ENCODE peak calls at places on chromosomes 3 and 15, in four cellular contexts. One of them, this sample, is unnamed. For H3K4me1, the result is how much of the 10 kb centered on the place peaks cover.

GRCh38 chr15:54227569-54227968 is 249.3 kb downstream of the UNC13C start:
- DNase-seq in heart left ventricle: no peak
- DNase-seq in GM12878: no peak
- DNase-seq in left ventricle myocardium inferior: no peak
- DNase-seq in this sample: no peak

GRCh38 chr3:76871655-76872054 is 168.2 kb upstream of the ROBO2 start:
- DNase-seq in left ventricle myocardium inferior: no peak
- DNase-seq in GM12878: no peak
- DNase-seq in heart left ventricle: no peak
- DNase-seq in this sample: no peak

GRCh38 chr15:101534376-101534970 is 45.0 kb upstream of the PCSK6 start:
- DNase-seq in left ventricle myocardium inferior: no peak
- DNase-seq in GM12878: no peak
- DNase-seq in heart left ventricle: no peak
- DNase-seq in this sample: peak

GRCh38 chr3:73765878-73766564 is 141.3 kb upstream of the PDZRN3 start:
- DNase-seq in GM12878: no peak
- DNase-seq in heart left ventricle: no peak
- DNase-seq in left ventricle myocardium inferior: no peak
- DNase-seq in this sample: no peak

GRCh38 chr15:44427756-44428724 is 611 bp downstream of the CTDSPL2 start:
- DNase-seq in GM12878: no peak
- DNase-seq in heart left ventricle: no peak
- DNase-seq in left ventricle myocardium inferior: no peak
- DNase-seq in this sample: no peak

GRCh38 chr3:82087958-82088357 is 326.5 kb upstream of the GBE1 start:
- DNase-seq in heart left ventricle: no peak
- DNase-seq in left ventricle myocardium inferior: no peak
- DNase-seq in GM12878: no peak
- DNase-seq in this sample: no peak

GRCh38 chr3:61631108-61631769 is 69.9 kb downstream of the PTPRG start:
- DNase-seq in left ventricle myocardium inferior: no peak
- DNase-seq in heart left ventricle: no peak
- DNase-seq in GM12878: no peak
- DNase-seq in this sample: no peak

GRCh38 chr3:136787226-136787793 is 31.6 kb upstream of the SLC35G2 start:
- DNase-seq in heart left ventricle: no peak
- DNase-seq in GM12878: no peak
- DNase-seq in left ventricle myocardium inferior: no peak
- DNase-seq in this sample: no peak

GRCh38 chr3:195596648-195597628 is 13.2 kb upstream of the APOD start:
- DNase-seq in heart left ventricle: no peak
- DNase-seq in left ventricle myocardium inferior: no peak
- DNase-seq in GM12878: no peak
- DNase-seq in this sample: no peak

GRCh38 chr15:95105229-95105628 is 873.9 kb downstream of the MCTP2 start:
- DNase-seq in heart left ventricle: no peak
- DNase-seq in GM12878: no peak
- DNase-seq in left ventricle myocardium inferior: no peak
- DNase-seq in this sample: no peak

GRCh38 chr3:158936530-158937113 is 134.8 kb downstream of the MFSD1 start:
- DNase-seq in left ventricle myocardium inferior: no peak
- DNase-seq in heart left ventricle: no peak
- DNase-seq in GM12878: no peak
- DNase-seq in this sample: no peak

GRCh38 chr15:31398677-31399260 is 72.1 kb downstream of the KLF13 start:
- DNase-seq in heart left ventricle: no peak
- DNase-seq in left ventricle myocardium inferior: peak
- DNase-seq in GM12878: no peak
- DNase-seq in this sample: no peak

GRCh38 chr15:75058127-75058905 is 34.9 kb downstream of the PPCDC start:
- DNase-seq in heart left ventricle: no peak
- DNase-seq in GM12878: no peak
- DNase-seq in left ventricle myocardium inferior: no peak
- DNase-seq in this sample: no peak

GRCh38 chr3:115918900-115919299 is 295.6 kb downstream of the GAP43 start:
- DNase-seq in left ventricle myocardium inferior: no peak
- DNase-seq in heart left ventricle: no peak
- DNase-seq in GM12878: no peak
- DNase-seq in this sample: no peak

GRCh38 chr3:82067420-82067819 is 306.0 kb upstream of the GBE1 start:
- DNase-seq in heart left ventricle: no peak
- DNase-seq in left ventricle myocardium inferior: no peak
- DNase-seq in GM12878: no peak
- DNase-seq in this sample: no peak

GRCh38 chr3:123419850-123420292 is 29.0 kb downstream of the ADCY5 start:
- DNase-seq in left ventricle myocardium inferior: peak
- DNase-seq in heart left ventricle: peak
- DNase-seq in GM12878: no peak
- DNase-seq in this sample: peak

GRCh38 chr3:129593595-129594339 is 12.7 kb downstream of the PLXND1 start:
- DNase-seq in GM12878: no peak
- DNase-seq in left ventricle myocardium inferior: no peak
- DNase-seq in heart left ventricle: no peak
- DNase-seq in this sample: peak

GRCh38 chr15:25060472-25060803 is 105.7 kb downstream of the SNRPN start:
- DNase-seq in heart left ventricle: no peak
- DNase-seq in GM12878: no peak
- DNase-seq in left ventricle myocardium inferior: no peak
- DNase-seq in this sample: no peak

GRCh38 chr3:18087963-18088362 is 337.2 kb downstream of the SATB1 start:
- DNase-seq in left ventricle myocardium inferior: no peak
- DNase-seq in GM12878: no peak
- DNase-seq in heart left ventricle: no peak
- DNase-seq in this sample: no peak

GRCh38 chr3:129317014-129317771 is 38.5 kb downstream of the HMCES start:
- DNase-seq in GM12878: no peak
- DNase-seq in left ventricle myocardium inferior: no peak
- DNase-seq in heart left ventricle: peak
- DNase-seq in this sample: no peak

DNA sequence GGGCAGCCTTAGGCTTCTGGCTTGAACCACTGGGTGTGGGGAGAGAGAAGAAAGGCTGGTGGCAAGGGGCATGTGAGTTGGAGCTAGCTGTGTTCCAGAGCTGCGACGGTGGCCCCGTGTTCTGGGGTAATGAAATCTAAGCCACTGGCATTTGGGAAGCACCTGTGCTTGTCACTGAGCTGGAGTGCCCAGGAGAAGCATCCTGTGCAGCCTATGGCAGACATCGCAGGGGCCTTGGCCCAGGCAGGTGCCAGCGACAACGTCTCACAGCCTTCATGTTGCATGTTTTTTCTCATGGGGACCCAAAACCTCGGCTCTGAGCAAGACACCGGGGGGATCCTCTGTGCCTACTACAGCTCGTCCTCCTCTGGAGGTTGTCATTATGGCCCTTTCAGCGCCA is 91.1 kb upstream of the PLXNA1 start:
- DNase-seq in left ventricle myocardium inferior: no peak
- DNase-seq in heart left ventricle: no peak
- DNase-seq in GM12878: no peak
- DNase-seq in this sample: no peak
- H3K4me3 ChIP-seq in left ventricle myocardium inferior: no peak
- H3K4me3 ChIP-seq in heart left ventricle: no peak
- H3K4me3 ChIP-seq in GM12878: no peak
- H3K4me3 ChIP-seq in this sample: no peak

GRCh38 chr15:90046289-90046688 is 45.2 kb downstream of the ZNF710 start:
- DNase-seq in GM12878: no peak
- DNase-seq in left ventricle myocardium inferior: no peak
- DNase-seq in heart left ventricle: no peak
- DNase-seq in this sample: no peak

GRCh38 chr15:90049030-90049429 is 47.9 kb downstream of the ZNF710 start:
- DNase-seq in heart left ventricle: no peak
- DNase-seq in GM12878: no peak
- DNase-seq in left ventricle myocardium inferior: no peak
- DNase-seq in this sample: no peak

GRCh38 chr15:90049666-90050604 is 48.8 kb downstream of the ZNF710 start:
- DNase-seq in left ventricle myocardium inferior: no peak
- DNase-seq in heart left ventricle: no peak
- DNase-seq in GM12878: no peak
- DNase-seq in this sample: no peak

GRCh38 chr15:90046846-90047481 is 45.8 kb downstream of the ZNF710 start:
- DNase-seq in left ventricle myocardium inferior: no peak
- DNase-seq in heart left ventricle: no peak
- DNase-seq in GM12878: no peak
- DNase-seq in this sample: no peak

GRCh38 chr15:90047956-90048575 is 46.9 kb downstream of the ZNF710 start:
- DNase-seq in left ventricle myocardium inferior: no peak
- DNase-seq in heart left ventricle: no peak
- DNase-seq in GM12878: no peak
- DNase-seq in this sample: no peak
- H3K27ac ChIP-seq in left ventricle myocardium inferior: no peak
- H3K27ac ChIP-seq in heart left ventricle: no peak
- H3K27ac ChIP-seq in GM12878: no peak
- H3K27ac ChIP-seq in this sample: no peak

GRCh38 chr3:143979813-143980212 is 8.2 kb downstream of the DIPK2A start:
- DNase-seq in heart left ventricle: no peak
- DNase-seq in GM12878: no peak
- DNase-seq in left ventricle myocardium inferior: no peak
- DNase-seq in this sample: no peak

GRCh38 chr3:143977326-143978262 is 6.0 kb downstream of the DIPK2A start:
- DNase-seq in left ventricle myocardium inferior: no peak
- DNase-seq in heart left ventricle: no peak
- DNase-seq in GM12878: no peak
- DNase-seq in this sample: no peak

GRCh38 chr3:143978263-143978631 is 6.6 kb downstream of the DIPK2A start:
- DNase-seq in heart left ventricle: no peak
- DNase-seq in GM12878: no peak
- DNase-seq in left ventricle myocardium inferior: no peak
- DNase-seq in this sample: no peak

GRCh38 chr3:143975549-143976152 is 4.0 kb downstream of the DIPK2A start:
- DNase-seq in left ventricle myocardium inferior: no peak
- DNase-seq in GM12878: no peak
- DNase-seq in heart left ventricle: no peak
- DNase-seq in this sample: no peak

GRCh38 chr3:143979041-143979440 is 7.4 kb downstream of the DIPK2A start:
- DNase-seq in GM12878: no peak
- DNase-seq in left ventricle myocardium inferior: no peak
- DNase-seq in heart left ventricle: no peak
- DNase-seq in this sample: no peak
- H3K4me1 ChIP-seq in GM12878: under half
- H3K4me1 ChIP-seq in left ventricle myocardium inferior: under half
- H3K4me1 ChIP-seq in heart left ventricle: under half
- H3K4me1 ChIP-seq in this sample: under half

GRCh38 chr3:48686538-48687219 is 964 bp upstream of the NCKIPSD start:
- DNase-seq in GM12878: no peak
- DNase-seq in left ventricle myocardium inferior: no peak
- DNase-seq in heart left ventricle: no peak
- DNase-seq in this sample: no peak
- H3K4me3 ChIP-seq in GM12878: no peak
- H3K4me3 ChIP-seq in left ventricle myocardium inferior: peak
- H3K4me3 ChIP-seq in heart left ventricle: peak
- H3K4me3 ChIP-seq in this sample: peak

GRCh38 chr15:38163651-38164050 is 89.0 kb upstream of the SPRED1 start:
- DNase-seq in heart left ventricle: no peak
- DNase-seq in left ventricle myocardium inferior: no peak
- DNase-seq in GM12878: no peak
- DNase-seq in this sample: no peak
- H3K27ac ChIP-seq in heart left ventricle: no peak
- H3K27ac ChIP-seq in left ventricle myocardium inferior: no peak
- H3K27ac ChIP-seq in GM12878: no peak
- H3K27ac ChIP-seq in this sample: no peak

GRCh38 chr3:36155515-36155914 is 224.8 kb upstream of the STAC start:
- DNase-seq in left ventricle myocardium inferior: no peak
- DNase-seq in heart left ventricle: no peak
- DNase-seq in GM12878: no peak
- DNase-seq in this sample: no peak
- H3K4me1 ChIP-seq in left ventricle myocardium inferior: under half
- H3K4me1 ChIP-seq in heart left ventricle: under half
- H3K4me1 ChIP-seq in GM12878: under half
- H3K4me1 ChIP-seq in this sample: under half